ENCODE peak calls at places on chromosomes 11 and 22, in nine cellular contexts. V is astrocyte of the spinal cord, I is PC-3, J is pancreas, W is skeletal muscle cell, D is HAP-1, O is AG09309, X is spleen, S is esophagus squamous epithelium. L is an unnamed sample.

GRCh38 chr11:65856689-65857499 is 1.1 kb downstream of the CFL1 start:
- DNase-seq in V (peak; percentile 68), I (peak; percentile 67), J (peak; percentile 78), W (no peak), D (peak; percentile 84), O (no peak), X (peak; percentile 97), S (peak; percentile 46), L (no peak)

GRCh38 chr22:32327596-32328171 is 30.0 kb upstream of the RFPL3 start:
- DNase-seq in V (no peak), I (no peak), J (no peak), W (no peak), D (no peak), O (no peak), X (no peak), S (no peak), L (no peak)

GRCh38 chr11:111361874-111362273 is 17.2 kb downstream of the POU2AF1 start:
- DNase-seq in V (no peak), I (peak; percentile 38), J (no peak), W (no peak), D (no peak), O (no peak), X (no peak), S (no peak), L (no peak)

GRCh38 chr11:114397349-114397982 is 2.8 kb downstream of the C11orf71 start:
- DNase-seq in V (no peak), I (peak; percentile 63), J (no peak), W (no peak), D (no peak), O (no peak), X (no peak), S (no peak), L (no peak)

GRCh38 chr11:46593550-46594382 is at the start of gene AMBRA1:
- DNase-seq in V (peak; percentile 94), I (peak; percentile 89), J (peak; percentile 81), W (peak; percentile 67), D (peak; percentile 92), O (peak; percentile 74), X (peak; percentile 93), S (peak; percentile 51), L (peak; percentile 77)

GRCh38 chr11:65945941-65946558 is 770 bp downstream of the TSGA10IP start:
- DNase-seq in V (no peak), I (no peak), J (no peak), W (no peak), D (no peak), O (no peak), X (no peak), S (no peak), L (no peak)

GRCh38 chr11:45089251-45089650 is 57.2 kb upstream of the PRDM11 start:
- DNase-seq in V (peak; percentile 84), I (peak; percentile 80), J (peak; percentile 86), W (peak; percentile 68), D (no peak), O (peak; percentile 95), X (no peak), S (no peak), L (peak; percentile 99)

GRCh38 chr22:31177420-31178162 is 17.6 kb downstream of the RNF185 start:
- DNase-seq in V (peak; percentile 87), I (peak; percentile 25), J (no peak), W (peak; percentile 69), D (no peak), O (peak; percentile 88), X (no peak), S (no peak), L (peak; percentile 89)

GRCh38 chr22:26461188-26461810 is 22.3 kb downstream of the HPS4 start:
- DNase-seq in V (no peak), I (peak; percentile 50), J (peak; percentile 22), W (no peak), D (peak; percentile 93), O (no peak), X (no peak), S (no peak), L (no peak)

GRCh38 chr11:28983780-28984179 is 875.6 kb downstream of the METTL15 start:
- DNase-seq in V (no peak), I (peak; percentile 27), J (no peak), W (no peak), D (no peak), O (no peak), X (no peak), S (no peak), L (no peak)

GRCh38 chr22:45919504-45920286 is 57.3 kb downstream of the WNT7B start:
- DNase-seq in V (no peak), I (peak; percentile 86), J (peak; percentile 47), W (no peak), D (no peak), O (no peak), X (no peak), S (no peak), L (no peak)
- H3K4me3 ChIP-seq in V (no peak overlapping the region), I (peak overlapping the region; percentile 56), J (no peak overlapping the region), W (no peak overlapping the region), D (no peak overlapping the region), O (no peak overlapping the region), X (no peak overlapping the region), S (no peak overlapping the region), L (no peak overlapping the region)

GRCh38 chr11:33935466-33935865 is 43.6 kb upstream of the LMO2 start:
- DNase-seq in V (no peak), I (no peak), J (no peak), W (no peak), D (no peak), O (no peak), X (no peak), S (no peak), L (no peak)

GRCh38 chr11:33934450-33934849 is 42.6 kb upstream of the LMO2 start:
- DNase-seq in V (no peak), I (no peak), J (peak; percentile 8), W (no peak), D (no peak), O (no peak), X (no peak), S (no peak), L (no peak)

GRCh38 chr11:33933607-33934006 is 41.7 kb upstream of the LMO2 start:
- DNase-seq in V (no peak), I (no peak), J (no peak), W (no peak), D (no peak), O (no peak), X (no peak), S (no peak), L (no peak)

GRCh38 chr11:33936057-33936456 is 44.2 kb upstream of the LMO2 start:
- DNase-seq in V (no peak), I (no peak), J (no peak), W (no peak), D (no peak), O (no peak), X (no peak), S (no peak), L (no peak)

GRCh38 chr11:33935005-33935404 is 43.1 kb upstream of the LMO2 start:
- DNase-seq in V (no peak), I (no peak), J (no peak), W (no peak), D (no peak), O (no peak), X (no peak), S (no peak), L (no peak)
- H3K4me3 ChIP-seq in V (no peak overlapping the region), I (no peak overlapping the region), J (no peak overlapping the region), W (no peak overlapping the region), D (no peak overlapping the region), O (no peak overlapping the region), X (no peak overlapping the region), S (no peak overlapping the region), L (no peak overlapping the region)

DNA sequence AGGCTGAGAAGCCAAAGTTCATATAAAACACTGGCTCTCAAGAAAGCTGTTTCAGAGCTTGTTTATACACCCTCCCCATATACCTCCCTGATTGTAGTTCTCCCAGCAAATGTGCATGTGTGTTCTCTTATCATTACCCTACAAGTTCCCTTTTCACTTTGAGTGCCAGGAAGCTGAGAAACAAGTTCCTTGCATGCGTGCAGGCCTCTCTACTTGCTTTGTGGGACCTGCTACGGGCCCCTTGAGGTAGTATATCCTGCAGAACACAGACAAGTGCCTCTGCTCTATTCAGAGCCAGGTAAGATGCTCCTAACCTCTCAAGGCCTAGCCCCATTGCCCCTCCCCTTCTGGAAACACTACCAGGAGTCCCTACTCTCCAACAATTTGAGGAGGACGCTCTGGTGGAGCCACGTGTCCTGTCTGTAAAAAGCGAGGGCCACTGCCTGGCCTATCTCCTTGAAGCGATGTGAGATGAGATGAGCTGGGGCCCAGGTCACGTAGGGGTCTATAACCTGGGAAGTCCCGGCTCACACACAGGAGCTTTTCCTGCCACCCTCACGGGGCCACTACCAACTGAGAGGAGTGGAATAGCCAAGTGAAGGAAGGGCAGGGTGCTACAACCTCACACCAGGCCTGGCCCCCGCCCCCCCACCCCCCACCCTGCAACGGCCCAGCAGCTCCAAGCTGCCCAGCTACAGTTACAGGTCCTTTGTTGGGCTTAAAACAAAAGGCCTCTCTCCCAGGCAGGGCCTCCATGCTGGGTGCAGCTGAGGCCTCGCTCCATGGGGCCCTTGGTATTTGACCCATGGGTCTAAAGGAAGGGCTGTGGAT is 2.6 kb upstream of the ATP5MGL start:
- DNase-seq in V (no peak), I (no peak), J (no peak), W (no peak), D (no peak), O (no peak), X (no peak), S (no peak), L (no peak)
- H3K4me3 ChIP-seq in V (no peak overlapping the region), I (no peak overlapping the region), J (no peak overlapping the region), W (no peak overlapping the region), D (no peak overlapping the region), O (no peak overlapping the region), X (no peak overlapping the region), S (no peak overlapping the region), L (no peak overlapping the region)

GRCh38 chr22:37308385-37309200 is 26.3 kb downstream of the CYTH4 start:
- DNase-seq in V (no peak), I (no peak), J (no peak), W (no peak), D (no peak), O (no peak), X (no peak), S (no peak), L (no peak)
- H3K4me3 ChIP-seq in V (no peak overlapping the region), I (no peak overlapping the region), J (no peak overlapping the region), W (no peak overlapping the region), D (no peak overlapping the region), O (no peak overlapping the region), X (no peak overlapping the region), S (no peak overlapping the region), L (no peak overlapping the region)

L was measured in BJ.